ENCODE peak calls at places on chromosomes 3 and 15, in six cellular contexts. One of them, this sample, is unnamed.

GRCh38 chr3:129996073-129996472 is 21.6 kb downstream of the TRH start:
- DNase-seq in ovary: no peak
- DNase-seq in right lobe of liver: no peak
- DNase-seq in adrenal gland: no peak
- DNase-seq in breast epithelium: no peak
- DNase-seq in heart left ventricle: no peak
- DNase-seq in this sample: no peak

GRCh38 chr15:63712828-63713520 is 115.8 kb downstream of the FBXL22 start:
- DNase-seq in ovary: no peak
- DNase-seq in right lobe of liver: no peak
- DNase-seq in adrenal gland: no peak
- DNase-seq in breast epithelium: no peak
- DNase-seq in heart left ventricle: no peak
- DNase-seq in this sample: no peak

GRCh38 chr15:39145854-39146253 is 435.0 kb upstream of the THBS1 start:
- DNase-seq in ovary: no peak
- DNase-seq in right lobe of liver: no peak
- DNase-seq in adrenal gland: no peak
- DNase-seq in breast epithelium: no peak
- DNase-seq in heart left ventricle: no peak
- DNase-seq in this sample: no peak

GRCh38 chr15:45731331-45731730 is 96.5 kb downstream of the SQOR start:
- DNase-seq in ovary: no peak
- DNase-seq in right lobe of liver: no peak
- DNase-seq in adrenal gland: no peak
- DNase-seq in breast epithelium: no peak
- DNase-seq in heart left ventricle: no peak
- DNase-seq in this sample: no peak

GRCh38 chr3:159892171-159892791 is 96.4 kb upstream of the IL12A start:
- DNase-seq in ovary: no peak
- DNase-seq in right lobe of liver: no peak
- DNase-seq in adrenal gland: no peak
- DNase-seq in breast epithelium: no peak
- DNase-seq in heart left ventricle: peak; percentile 43
- DNase-seq in this sample: peak; percentile 91

GRCh38 chr3:154559623-154560022 is 129.6 kb upstream of the GPR149 start:
- DNase-seq in ovary: no peak
- DNase-seq in right lobe of liver: no peak
- DNase-seq in adrenal gland: no peak
- DNase-seq in breast epithelium: no peak
- DNase-seq in heart left ventricle: no peak
- DNase-seq in this sample: no peak

GRCh38 chr15:100803158-100803440 is 76.5 kb upstream of the ALDH1A3 start:
- DNase-seq in ovary: no peak
- DNase-seq in right lobe of liver: no peak
- DNase-seq in adrenal gland: no peak
- DNase-seq in breast epithelium: no peak
- DNase-seq in heart left ventricle: no peak
- DNase-seq in this sample: no peak

GRCh38 chr3:11392689-11393114 is 120.5 kb downstream of the ATG7 start:
- DNase-seq in ovary: no peak
- DNase-seq in right lobe of liver: no peak
- DNase-seq in adrenal gland: no peak
- DNase-seq in breast epithelium: no peak
- DNase-seq in heart left ventricle: no peak
- DNase-seq in this sample: no peak

GRCh38 chr3:39275052-39275451 is 4.8 kb downstream of the CX3CR1 start:
- DNase-seq in ovary: no peak
- DNase-seq in right lobe of liver: no peak
- DNase-seq in adrenal gland: no peak
- DNase-seq in breast epithelium: no peak
- DNase-seq in heart left ventricle: no peak
- DNase-seq in this sample: no peak

DNA sequence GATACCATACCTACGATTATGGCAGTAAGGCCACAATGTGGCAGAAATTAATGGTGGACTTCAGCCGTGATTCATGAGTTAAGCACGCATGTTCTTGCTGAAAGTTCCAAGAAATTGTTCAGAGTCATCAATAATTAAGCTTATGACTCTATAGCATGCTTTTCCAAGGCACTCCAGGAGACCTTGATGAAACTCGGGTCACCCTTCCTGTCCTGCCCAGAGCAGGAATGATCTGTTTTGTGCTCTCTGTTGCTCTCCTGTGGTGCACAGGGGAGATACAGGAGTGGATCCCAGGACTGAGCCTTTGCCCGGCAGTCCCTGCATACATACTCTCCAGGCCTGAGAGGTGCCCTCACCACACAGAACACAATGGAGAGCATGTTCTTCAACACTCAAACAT is 141.6 kb upstream of the SLC2A2 start:
- DNase-seq in ovary: no peak
- DNase-seq in right lobe of liver: peak; percentile 66
- DNase-seq in adrenal gland: peak; percentile 68
- DNase-seq in breast epithelium: no peak
- DNase-seq in heart left ventricle: no peak
- DNase-seq in this sample: no peak
- TF ChIP-seq POLR2A in ovary: no peak
- TF ChIP-seq POLR2A in right lobe of liver: no peak
- TF ChIP-seq POLR2A in adrenal gland: no peak
- TF ChIP-seq POLR2A in breast epithelium: no peak
- TF ChIP-seq POLR2A in heart left ventricle: no peak
- TF ChIP-seq POLR2A in this sample: no peak

DNA sequence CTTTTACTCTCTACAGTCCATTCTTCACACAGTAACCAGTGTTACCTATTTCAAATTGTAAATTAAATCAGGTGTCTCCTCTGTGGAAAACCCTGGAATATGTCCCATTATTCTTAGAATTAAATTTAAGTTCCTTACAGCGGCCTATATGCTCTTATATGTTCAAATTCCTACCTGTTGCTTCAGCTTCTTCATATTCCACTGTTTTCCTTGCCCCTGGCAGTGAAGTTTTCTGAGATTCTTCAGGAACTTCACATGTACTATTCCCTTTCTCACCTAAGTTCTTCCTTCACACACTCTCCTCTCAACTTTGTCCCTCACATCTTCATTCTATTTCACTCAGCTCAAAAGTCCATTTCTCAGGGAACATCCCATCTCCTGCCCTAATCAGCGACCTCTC is 68.8 kb downstream of the IL1RAP start:
- DNase-seq in ovary: no peak
- DNase-seq in right lobe of liver: no peak
- DNase-seq in adrenal gland: no peak
- DNase-seq in breast epithelium: no peak
- DNase-seq in heart left ventricle: no peak
- DNase-seq in this sample: no peak
- H3K4me1 ChIP-seq in ovary: no peaks in the 10 kb centered on the region
- H3K4me1 ChIP-seq in right lobe of liver: peaks cover 42% of the 10 kb centered on the region
- H3K4me1 ChIP-seq in adrenal gland: peaks cover 13% of the 10 kb centered on the region
- H3K4me1 ChIP-seq in breast epithelium: no peaks in the 10 kb centered on the region
- H3K4me1 ChIP-seq in heart left ventricle: peaks cover 33% of the 10 kb centered on the region
- H3K4me1 ChIP-seq in this sample: no peaks in the 10 kb centered on the region

GRCh38 chr15:29822100-29822684 is at the start of gene TJP1:
- DNase-seq in ovary: peak; percentile 78
- DNase-seq in right lobe of liver: peak; percentile 87
- DNase-seq in adrenal gland: peak; percentile 80
- DNase-seq in breast epithelium: peak; percentile 66
- DNase-seq in heart left ventricle: peak; percentile 86
- DNase-seq in this sample: peak; percentile 84
- TF ChIP-seq POLR2A in ovary: peak; percentile 81
- TF ChIP-seq POLR2A in right lobe of liver: peak; percentile 97
- TF ChIP-seq POLR2A in adrenal gland: peak; percentile 92
- TF ChIP-seq POLR2A in breast epithelium: no peak
- TF ChIP-seq POLR2A in heart left ventricle: peak; percentile 93
- TF ChIP-seq POLR2A in this sample: peak; percentile 92

DNA sequence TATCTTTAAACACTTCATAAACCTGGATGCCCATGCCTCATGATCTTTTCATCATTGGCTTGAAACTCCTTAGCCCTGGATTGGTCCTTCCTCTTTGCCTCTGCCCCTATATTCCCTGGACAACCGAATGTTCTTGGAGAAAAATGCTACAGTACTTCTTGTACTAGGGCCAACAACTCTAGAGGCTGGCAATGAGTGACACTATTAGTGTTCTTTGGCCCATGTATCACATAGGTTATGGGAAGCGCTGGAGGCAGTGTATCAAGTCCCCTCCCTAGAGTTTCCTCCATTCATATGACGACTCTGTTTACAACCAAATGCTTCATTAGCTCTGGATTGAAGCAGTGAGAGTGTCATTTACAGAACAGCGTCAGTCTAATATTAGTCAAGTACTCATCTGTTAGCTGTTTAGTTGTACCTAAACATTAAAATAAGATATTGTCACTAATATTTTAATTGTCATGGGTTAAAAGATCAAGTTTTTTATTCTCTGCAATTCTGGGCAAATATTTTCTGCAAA is 66.4 kb upstream of the MYO5C start:
- DNase-seq in ovary: no peak
- DNase-seq in right lobe of liver: no peak
- DNase-seq in adrenal gland: no peak
- DNase-seq in breast epithelium: no peak
- DNase-seq in heart left ventricle: no peak
- DNase-seq in this sample: no peak
- H3K4me1 ChIP-seq in ovary: no peaks in the 10 kb centered on the region
- H3K4me1 ChIP-seq in right lobe of liver: no peaks in the 10 kb centered on the region
- H3K4me1 ChIP-seq in adrenal gland: no peaks in the 10 kb centered on the region
- H3K4me1 ChIP-seq in breast epithelium: no peaks in the 10 kb centered on the region
- H3K4me1 ChIP-seq in heart left ventricle: peaks cover 19% of the 10 kb centered on the region
- H3K4me1 ChIP-seq in this sample: no peaks in the 10 kb centered on the region

GRCh38 chr15:76198456-76199105 is 112.7 kb downstream of the ETFA start:
- DNase-seq in ovary: no peak
- DNase-seq in right lobe of liver: no peak
- DNase-seq in adrenal gland: no peak
- DNase-seq in breast epithelium: peak; percentile 24
- DNase-seq in heart left ventricle: no peak
- DNase-seq in this sample: no peak

GRCh38 chr15:76200641-76201105 is 110.6 kb downstream of the ETFA start:
- DNase-seq in ovary: no peak
- DNase-seq in right lobe of liver: peak; percentile 35
- DNase-seq in adrenal gland: no peak
- DNase-seq in breast epithelium: peak; percentile 22
- DNase-seq in heart left ventricle: no peak
- DNase-seq in this sample: no peak

GRCh38 chr15:76200083-76200465 is 111.2 kb downstream of the ETFA start:
- DNase-seq in ovary: no peak
- DNase-seq in right lobe of liver: no peak
- DNase-seq in adrenal gland: no peak
- DNase-seq in breast epithelium: peak; percentile 44
- DNase-seq in heart left ventricle: no peak
- DNase-seq in this sample: no peak

GRCh38 chr15:76197703-76198455 is 113.4 kb downstream of the ETFA start:
- DNase-seq in ovary: no peak
- DNase-seq in right lobe of liver: no peak
- DNase-seq in adrenal gland: no peak
- DNase-seq in breast epithelium: peak; percentile 37
- DNase-seq in heart left ventricle: no peak
- DNase-seq in this sample: peak; percentile 6

GRCh38 chr15:76199106-76200082 is 111.9 kb downstream of the ETFA start:
- DNase-seq in ovary: peak; percentile 28
- DNase-seq in right lobe of liver: no peak
- DNase-seq in adrenal gland: peak; percentile 92
- DNase-seq in breast epithelium: peak; percentile 52
- DNase-seq in heart left ventricle: peak; percentile 76
- DNase-seq in this sample: no peak
- TF ChIP-seq POLR2A in ovary: no peak
- TF ChIP-seq POLR2A in right lobe of liver: no peak
- TF ChIP-seq POLR2A in adrenal gland: no peak
- TF ChIP-seq POLR2A in breast epithelium: no peak
- TF ChIP-seq POLR2A in heart left ventricle: no peak
- TF ChIP-seq POLR2A in this sample: no peak

GRCh38 chr3:15420871-15421270 is 6.5 kb downstream of the METTL6 start:
- DNase-seq in ovary: no peak
- DNase-seq in right lobe of liver: no peak
- DNase-seq in adrenal gland: no peak
- DNase-seq in breast epithelium: no peak
- DNase-seq in heart left ventricle: no peak
- DNase-seq in this sample: no peak
- H3K4me1 ChIP-seq in ovary: no peaks in the 10 kb centered on the region
- H3K4me1 ChIP-seq in right lobe of liver: no peaks in the 10 kb centered on the region
- H3K4me1 ChIP-seq in adrenal gland: peaks cover 8% of the 10 kb centered on the region
- H3K4me1 ChIP-seq in breast epithelium: no peaks in the 10 kb centered on the region
- H3K4me1 ChIP-seq in heart left ventricle: peaks cover 7% of the 10 kb centered on the region
- H3K4me1 ChIP-seq in this sample: peaks cover 9% of the 10 kb centered on the region

GRCh38 chr3:177345049-177345972 is 148.0 kb upstream of the TBL1XR1 start:
- DNase-seq in ovary: peak; percentile 80
- DNase-seq in right lobe of liver: peak; percentile 68
- DNase-seq in adrenal gland: peak; percentile 94
- DNase-seq in breast epithelium: peak; percentile 86
- DNase-seq in heart left ventricle: peak; percentile 88
- DNase-seq in this sample: peak; percentile 94
- TF ChIP-seq POLR2A in ovary: no peak
- TF ChIP-seq POLR2A in right lobe of liver: no peak
- TF ChIP-seq POLR2A in adrenal gland: no peak
- TF ChIP-seq POLR2A in breast epithelium: no peak
- TF ChIP-seq POLR2A in heart left ventricle: no peak
- TF ChIP-seq POLR2A in this sample: peak; percentile 63

DNA sequence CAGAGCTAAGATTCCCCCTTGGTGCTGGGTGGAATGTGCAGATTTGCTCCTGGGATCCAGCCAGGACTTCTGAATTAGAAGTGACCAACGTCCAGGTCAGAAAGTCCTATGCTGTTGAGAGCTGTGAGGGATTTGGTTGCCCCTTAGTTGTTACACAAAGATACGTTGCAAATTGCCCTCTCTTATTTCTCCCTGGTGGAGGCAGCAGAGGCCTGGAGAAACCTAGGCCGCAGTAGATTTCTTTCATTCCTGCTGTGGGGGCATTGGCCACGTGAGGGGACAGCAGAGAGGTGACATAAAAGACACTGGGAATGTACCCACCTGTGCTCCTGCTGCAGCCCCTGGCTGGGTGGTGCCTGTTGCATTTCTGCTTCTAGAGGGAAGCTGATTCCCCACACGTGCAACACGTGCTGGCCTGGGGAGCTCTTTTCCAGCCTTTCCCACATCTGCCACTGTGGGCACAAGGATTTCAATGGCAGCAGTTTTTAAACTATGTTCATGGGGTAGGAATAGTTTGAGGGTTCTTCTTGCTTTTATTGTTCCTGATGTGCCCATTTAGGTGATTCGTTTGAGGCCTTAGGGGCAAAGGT is 65.7 kb downstream of the SYNM start:
- DNase-seq in ovary: no peak
- DNase-seq in right lobe of liver: no peak
- DNase-seq in adrenal gland: no peak
- DNase-seq in breast epithelium: no peak
- DNase-seq in heart left ventricle: no peak
- DNase-seq in this sample: peak; percentile 31
- H3K4me1 ChIP-seq in ovary: peaks cover 7% of the 10 kb centered on the region
- H3K4me1 ChIP-seq in right lobe of liver: no peaks in the 10 kb centered on the region
- H3K4me1 ChIP-seq in adrenal gland: peaks cover 41% of the 10 kb centered on the region
- H3K4me1 ChIP-seq in breast epithelium: peaks cover 17% of the 10 kb centered on the region
- H3K4me1 ChIP-seq in heart left ventricle: peaks cover 7% of the 10 kb centered on the region
- H3K4me1 ChIP-seq in this sample: peaks cover 21% of the 10 kb centered on the region

This sample was measured in thyroid gland.